ENCODE peak calls at places on chromosomes 13 and 19, in six cellular contexts. P, U, R, O, Q and Z are unnamed samples.
A peak's percentile ranks its signal among the peaks of the same experiment; 100 is the strongest.

GRCh38 chr19:39156230-39156890 is 30.8 kb downstream of the PAK4 start:
- DNase-seq in P (no peak), U (no peak), R (no peak), O (peak; percentile 25), Q (no peak), Z (no peak)

GRCh38 chr13:54989418-54989817 is 1960.8 kb downstream of the OLFM4 start:
- DNase-seq in P (no peak), U (no peak), R (no peak), O (no peak), Q (no peak), Z (no peak)

GRCh38 chr13:101612736-101613135 is 160.3 kb downstream of the ITGBL1 start:
- DNase-seq in P (no peak), U (no peak), R (no peak), O (no peak), Q (no peak), Z (no peak)

GRCh38 chr19:45978156-45978555 is 4.5 kb upstream of the NOVA2 start:
- DNase-seq in P (no peak), U (no peak), R (no peak), O (no peak), Q (no peak), Z (no peak)

GRCh38 chr13:113836917-113837553 is 26.8 kb downstream of the GAS6 start:
- DNase-seq in P (peak; percentile 59), U (no peak), R (peak; percentile 75), O (peak; percentile 31), Q (no peak), Z (peak; percentile 65)

GRCh38 chr19:35744335-35744687 is 907 bp downstream of the U2AF1L4 start:
- DNase-seq in P (no peak), U (no peak), R (no peak), O (no peak), Q (no peak), Z (no peak)

GRCh38 chr19:51263808-51264207 is 12.9 kb downstream of the SIGLECL1 start:
- DNase-seq in P (no peak), U (no peak), R (no peak), O (no peak), Q (no peak), Z (no peak)

GRCh38 chr19:48393559-48394330 is at the start of gene GRIN2D:
- DNase-seq in P (peak; percentile 53), U (peak; percentile 58), R (no peak), O (peak; percentile 26), Q (no peak), Z (no peak)

GRCh38 chr19:10896851-10897526 is 25.6 kb downstream of the CARM1 start:
- DNase-seq in P (no peak), U (no peak), R (no peak), O (peak; percentile 66), Q (no peak), Z (no peak)

GRCh38 chr13:66359393-66359792 is 870.7 kb downstream of the PCDH9 start:
- DNase-seq in P (no peak), U (no peak), R (no peak), O (no peak), Q (no peak), Z (no peak)

GRCh38 chr13:109425821-109426689 is 360.3 kb downstream of the IRS2 start:
- DNase-seq in P (no peak), U (no peak), R (no peak), O (no peak), Q (no peak), Z (no peak)

GRCh38 chr13:29411493-29411892 is 184.0 kb downstream of the SLC7A1 start:
- DNase-seq in P (no peak), U (no peak), R (no peak), O (peak; percentile 14), Q (no peak), Z (no peak)

GRCh38 chr19:5693195-5694166 is 3.4 kb downstream of the RPL36 start:
- DNase-seq in P (peak; percentile 48), U (no peak), R (no peak), O (no peak), Q (no peak), Z (peak; percentile 18)
- H3K27ac ChIP-seq in P (no peak overlapping the region), U (no peak overlapping the region), R (no peak overlapping the region), O (no peak overlapping the region), Q (peak overlapping the region; percentile 3), Z (no peak overlapping the region)

GRCh38 chr13:75481176-75482069 is 546 bp downstream of the TBC1D4 start:
- DNase-seq in P (peak; percentile 74), U (peak; percentile 52), R (peak; percentile 11), O (peak; percentile 28), Q (no peak), Z (peak; percentile 72)
- H3K4me3 ChIP-seq in P (peak overlapping the region; percentile 87), U (peak overlapping the region; percentile 66), R (peak overlapping the region; percentile 86), O (peak overlapping the region; percentile 77), Q (peak overlapping the region; percentile 84), Z (peak overlapping the region; percentile 63)

GRCh38 chr19:16227837-16228636 is 30.3 kb downstream of the AP1M1 start:
- DNase-seq in P (no peak), U (no peak), R (no peak), O (no peak), Q (no peak), Z (no peak)
- H3K36me3 ChIP-seq in P (peaks cover 96% of the 10 kb centered on the region), U (peaks cover 79% of the 10 kb centered on the region), R (peaks cover 100% of the 10 kb centered on the region), O (peaks cover 10% of the 10 kb centered on the region), Q (peaks cover 98% of the 10 kb centered on the region), Z (no peaks in the 10 kb centered on the region)

DNA sequence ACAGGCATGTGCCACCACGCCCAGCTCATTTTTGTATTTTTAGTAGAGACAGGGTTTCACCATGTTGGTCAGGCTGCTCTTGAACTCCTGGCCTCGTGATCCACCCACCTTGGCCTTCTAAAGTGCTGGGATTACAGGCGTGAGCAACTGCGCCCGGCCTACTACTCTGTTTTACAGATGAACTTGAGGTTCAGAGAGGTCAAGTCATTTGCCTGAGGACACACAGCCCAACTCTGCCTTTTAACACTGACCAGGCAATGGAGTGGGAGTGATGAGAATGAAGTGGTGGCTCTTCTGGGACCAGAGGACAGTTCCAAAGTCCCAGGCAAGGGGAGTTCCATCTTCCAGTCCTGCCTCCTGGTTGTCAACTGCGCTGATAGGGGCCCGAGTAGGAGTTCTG is 41.4 kb downstream of the CERS4 start:
- DNase-seq in P (no peak), U (no peak), R (no peak), O (no peak), Q (no peak), Z (no peak)
- H3K27ac ChIP-seq in P (no peak overlapping the region), U (no peak overlapping the region), R (peak overlapping the region; percentile 43), O (no peak overlapping the region), Q (peak overlapping the region; percentile 40), Z (peak overlapping the region; percentile 5)

GRCh38 chr19:2271516-2272103 is 10.4 kb downstream of the PEAK3 start:
- DNase-seq in P (peak; percentile 64), U (no peak), R (no peak), O (peak; percentile 44), Q (no peak), Z (peak; percentile 57)

GRCh38 chr19:2275588-2276428 is 6.2 kb downstream of the PEAK3 start:
- DNase-seq in P (peak; percentile 74), U (no peak), R (no peak), O (no peak), Q (no peak), Z (peak; percentile 82)

GRCh38 chr19:2274185-2274711 is 7.7 kb downstream of the PEAK3 start:
- DNase-seq in P (no peak), U (no peak), R (no peak), O (no peak), Q (no peak), Z (no peak)

GRCh38 chr19:2274937-2275535 is 6.9 kb downstream of the PEAK3 start:
- DNase-seq in P (peak; percentile 77), U (peak; percentile 75), R (peak; percentile 61), O (peak; percentile 66), Q (no peak), Z (peak; percentile 72)

DNA sequence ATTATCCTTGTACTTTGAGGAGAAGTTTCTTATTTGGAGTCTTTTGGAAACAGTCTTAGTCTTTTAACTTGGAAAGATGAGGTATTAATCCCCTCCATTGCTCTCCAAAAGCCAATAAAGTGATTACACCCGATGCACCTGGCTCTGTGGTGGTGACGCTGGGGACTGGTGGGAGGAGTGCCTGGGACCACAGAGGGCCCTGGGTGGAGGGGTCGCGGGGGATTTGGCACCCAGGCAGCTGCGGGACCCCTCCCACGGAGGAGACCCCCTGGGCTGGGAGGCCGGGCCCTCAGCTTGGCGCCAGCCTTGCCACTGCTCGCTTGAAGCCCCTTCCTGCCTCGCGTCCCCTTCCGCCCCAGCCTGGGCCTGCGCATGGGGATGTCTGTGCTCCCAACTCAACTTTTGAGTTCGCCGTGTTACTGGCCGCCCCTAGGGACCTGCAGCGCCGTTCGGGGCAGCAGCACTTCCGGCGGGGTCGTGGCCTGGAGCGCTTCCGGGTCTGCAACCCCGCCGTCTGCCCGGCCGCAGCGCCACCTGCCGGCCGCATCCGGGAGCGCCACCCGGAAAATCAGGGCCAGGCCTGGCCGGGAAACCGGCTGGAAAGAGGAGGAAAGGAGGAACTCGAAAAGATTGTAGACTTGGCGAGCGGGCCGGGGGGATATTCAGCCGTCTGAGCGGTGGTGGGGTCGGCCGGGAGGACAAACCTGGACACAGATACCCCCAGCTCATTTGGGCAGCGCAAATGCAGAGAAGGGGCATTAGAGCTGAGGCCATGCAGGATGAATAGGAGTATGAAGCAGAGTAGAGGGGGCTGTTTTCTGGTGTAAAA is 8.4 kb downstream of the PEAK3 start:
- DNase-seq in P (peak; percentile 89), U (peak; percentile 86), R (peak; percentile 67), O (peak; percentile 66), Q (no peak), Z (peak; percentile 75)
- H3K4me3 ChIP-seq in P (peak overlapping the region; percentile 93), U (peak overlapping the region; percentile 43), R (peak overlapping the region; percentile 37), O (peak overlapping the region; percentile 51), Q (peak overlapping the region; percentile 53), Z (peak overlapping the region; percentile 17)

GRCh38 chr19:17178291-17178690 is 36.9 kb upstream of the USE1 start:
- DNase-seq in P (no peak), U (no peak), R (no peak), O (no peak), Q (no peak), Z (no peak)

GRCh38 chr19:17183858-17184271 is 31.3 kb upstream of the USE1 start:
- DNase-seq in P (no peak), U (peak; percentile 64), R (no peak), O (no peak), Q (no peak), Z (no peak)

GRCh38 chr19:17183271-17183757 is 31.8 kb upstream of the USE1 start:
- DNase-seq in P (no peak), U (peak; percentile 66), R (no peak), O (no peak), Q (no peak), Z (no peak)

GRCh38 chr19:17184381-17184841 is 30.7 kb upstream of the USE1 start:
- DNase-seq in P (no peak), U (peak; percentile 83), R (no peak), O (no peak), Q (no peak), Z (no peak)

DNA sequence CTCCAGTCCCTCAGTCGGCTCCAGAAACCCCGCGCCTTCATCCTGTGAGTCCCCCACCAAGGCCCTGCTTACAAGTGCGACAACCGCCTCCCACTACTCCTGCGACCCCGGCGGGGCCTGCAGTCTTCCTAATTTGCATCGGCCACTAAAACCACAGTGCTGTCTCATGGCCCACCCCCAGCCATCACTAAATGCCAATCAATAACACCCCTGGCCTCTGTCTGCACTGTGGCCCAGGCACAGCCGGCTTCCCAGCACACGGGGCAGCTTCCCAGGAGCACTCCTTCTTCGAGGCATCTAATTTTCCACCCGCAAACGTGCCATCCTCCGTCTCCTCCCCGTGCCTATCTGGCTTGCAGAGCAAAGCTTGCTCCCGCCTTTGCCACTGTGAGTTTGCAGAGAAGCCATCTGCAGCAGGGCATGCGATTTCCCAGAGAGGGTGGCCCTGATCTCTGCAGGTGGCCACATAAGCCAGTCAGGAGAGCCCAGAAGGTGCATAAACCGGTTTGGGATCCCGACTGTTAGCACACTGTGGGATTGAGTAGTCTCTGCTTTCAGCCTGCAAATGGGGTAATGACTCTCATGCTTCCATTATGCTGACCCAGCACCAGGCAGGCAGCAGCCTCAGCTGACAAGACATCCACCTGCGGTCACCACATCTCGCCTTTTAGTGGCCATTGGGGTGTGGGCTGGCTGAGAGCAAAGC is 34.0 kb upstream of the USE1 start:
- DNase-seq in P (no peak), U (no peak), R (no peak), O (no peak), Q (no peak), Z (no peak)
- H3K36me3 ChIP-seq in P (peaks cover 73% of the 10 kb centered on the region), U (peaks cover 25% of the 10 kb centered on the region), R (peaks cover 95% of the 10 kb centered on the region), O (no peaks in the 10 kb centered on the region), Q (peaks cover 87% of the 10 kb centered on the region), Z (no peaks in the 10 kb centered on the region)